ENCODE peak calls at places on chromosomes 5 and 9, in five cellular contexts. One of them, this sample, is unnamed.

GRCh38 chr5:142821733-142822487 is 51.7 kb downstream of the ARHGAP26 start:
- DNase-seq in A549: peak; percentile 76
- DNase-seq in tibial artery: no peak
- DNase-seq in lower lobe of right lung: no peak
- DNase-seq in ovary: no peak
- DNase-seq in this sample: no peak

GRCh38 chr5:100577506-100577905 is 42.3 kb downstream of the FAM174A start:
- DNase-seq in lower lobe of right lung: no peak
- DNase-seq in A549: no peak
- DNase-seq in tibial artery: no peak
- DNase-seq in ovary: no peak
- DNase-seq in this sample: no peak

GRCh38 chr5:72845889-72846288 is 29.4 kb downstream of the TNPO1 start:
- DNase-seq in A549: no peak
- DNase-seq in lower lobe of right lung: no peak
- DNase-seq in tibial artery: no peak
- DNase-seq in ovary: no peak
- DNase-seq in this sample: no peak

GRCh38 chr5:145991044-145991575 is 54.7 kb downstream of the SH3RF2 start:
- DNase-seq in A549: no peak
- DNase-seq in lower lobe of right lung: no peak
- DNase-seq in ovary: no peak
- DNase-seq in tibial artery: no peak
- DNase-seq in this sample: no peak

GRCh38 chr5:58072202-58072791 is 387.6 kb downstream of the PLK2 start:
- DNase-seq in tibial artery: no peak
- DNase-seq in A549: no peak
- DNase-seq in lower lobe of right lung: no peak
- DNase-seq in ovary: no peak
- DNase-seq in this sample: no peak

GRCh38 chr5:141637266-141637692 is 482 bp downstream of the RELL2 start:
- DNase-seq in ovary: peak; percentile 60
- DNase-seq in A549: peak; percentile 45
- DNase-seq in tibial artery: no peak
- DNase-seq in lower lobe of right lung: no peak
- DNase-seq in this sample: no peak

GRCh38 chr5:26519245-26519644 is 519.1 kb downstream of the CDH9 start:
- DNase-seq in ovary: no peak
- DNase-seq in A549: no peak
- DNase-seq in tibial artery: no peak
- DNase-seq in lower lobe of right lung: no peak
- DNase-seq in this sample: no peak

GRCh38 chr5:143393516-143393915 is 10.0 kb downstream of the NR3C1 start:
- DNase-seq in tibial artery: no peak
- DNase-seq in lower lobe of right lung: no peak
- DNase-seq in ovary: no peak
- DNase-seq in A549: no peak
- DNase-seq in this sample: no peak

GRCh38 chr5:40797273-40798011 is 732 bp downstream of the PRKAA1 start:
- DNase-seq in A549: peak; percentile 58
- DNase-seq in lower lobe of right lung: peak; percentile 85
- DNase-seq in tibial artery: peak; percentile 84
- DNase-seq in ovary: peak; percentile 82
- DNase-seq in this sample: peak; percentile 49

GRCh38 chr9:19372576-19372975 is 7.5 kb downstream of the RPS6 start:
- DNase-seq in lower lobe of right lung: no peak
- DNase-seq in ovary: no peak
- DNase-seq in tibial artery: no peak
- DNase-seq in A549: no peak
- DNase-seq in this sample: no peak

DNA sequence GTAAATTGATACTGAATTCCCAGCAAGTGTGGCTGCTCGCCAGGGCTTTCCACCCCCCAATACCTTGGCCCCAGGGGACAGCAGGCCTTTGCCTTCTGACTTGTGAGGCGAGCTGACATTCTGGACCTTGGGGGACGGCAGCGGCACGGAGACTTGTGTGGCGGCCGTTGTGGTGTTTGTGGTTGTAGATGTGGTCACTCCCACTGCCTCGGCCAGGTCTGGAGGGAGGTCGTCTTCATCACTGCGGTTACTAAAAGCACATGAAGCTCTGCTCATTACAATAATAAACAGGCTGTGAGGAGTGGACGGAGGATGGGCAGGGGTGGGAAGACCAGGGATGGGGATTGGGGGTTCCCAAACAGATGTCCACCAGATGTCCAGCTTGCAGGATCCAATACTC is 27.1 kb upstream of the FRRS1L start:
- DNase-seq in tibial artery: no peak
- DNase-seq in A549: no peak
- DNase-seq in lower lobe of right lung: no peak
- DNase-seq in ovary: no peak
- DNase-seq in this sample: no peak
- H3K4me3 ChIP-seq in tibial artery: no peak overlapping the region
- H3K4me3 ChIP-seq in A549: no peak overlapping the region
- H3K4me3 ChIP-seq in lower lobe of right lung: no peak overlapping the region
- H3K4me3 ChIP-seq in ovary: no peak overlapping the region
- H3K4me3 ChIP-seq in this sample: no peak overlapping the region

GRCh38 chr5:148125641-148126040 is 42.7 kb upstream of the SPINK14 start:
- DNase-seq in tibial artery: no peak
- DNase-seq in lower lobe of right lung: no peak
- DNase-seq in ovary: no peak
- DNase-seq in A549: no peak
- DNase-seq in this sample: no peak
- TF ChIP-seq CTCF in tibial artery: no peak
- TF ChIP-seq CTCF in lower lobe of right lung: no peak
- TF ChIP-seq CTCF in ovary: no peak
- TF ChIP-seq CTCF in A549: no peak
- TF ChIP-seq CTCF in this sample: no peak

GRCh38 chr5:135319458-135319857 is 79.6 kb downstream of the MACROH2A1 start:
- DNase-seq in A549: no peak
- DNase-seq in tibial artery: peak; percentile 33
- DNase-seq in lower lobe of right lung: no peak
- DNase-seq in ovary: no peak
- DNase-seq in this sample: peak; percentile 12
- H3K4me3 ChIP-seq in A549: no peak overlapping the region
- H3K4me3 ChIP-seq in tibial artery: no peak overlapping the region
- H3K4me3 ChIP-seq in lower lobe of right lung: no peak overlapping the region
- H3K4me3 ChIP-seq in ovary: no peak overlapping the region
- H3K4me3 ChIP-seq in this sample: no peak overlapping the region

GRCh38 chr9:4994166-4994890 is 9.3 kb downstream of the JAK2 start:
- DNase-seq in ovary: no peak
- DNase-seq in A549: no peak
- DNase-seq in tibial artery: no peak
- DNase-seq in lower lobe of right lung: no peak
- DNase-seq in this sample: no peak
- TF ChIP-seq CTCF in ovary: no peak
- TF ChIP-seq CTCF in A549: no peak
- TF ChIP-seq CTCF in tibial artery: no peak
- TF ChIP-seq CTCF in lower lobe of right lung: no peak
- TF ChIP-seq CTCF in this sample: no peak

GRCh38 chr9:136107155-136107952 is 11.3 kb downstream of the TMEM250 start:
- DNase-seq in ovary: no peak
- DNase-seq in tibial artery: no peak
- DNase-seq in A549: no peak
- DNase-seq in lower lobe of right lung: peak; percentile 72
- DNase-seq in this sample: no peak
- H3K4me3 ChIP-seq in ovary: no peak overlapping the region
- H3K4me3 ChIP-seq in tibial artery: no peak overlapping the region
- H3K4me3 ChIP-seq in A549: no peak overlapping the region
- H3K4me3 ChIP-seq in lower lobe of right lung: peak overlapping the region; percentile 14
- H3K4me3 ChIP-seq in this sample: no peak overlapping the region

DNA sequence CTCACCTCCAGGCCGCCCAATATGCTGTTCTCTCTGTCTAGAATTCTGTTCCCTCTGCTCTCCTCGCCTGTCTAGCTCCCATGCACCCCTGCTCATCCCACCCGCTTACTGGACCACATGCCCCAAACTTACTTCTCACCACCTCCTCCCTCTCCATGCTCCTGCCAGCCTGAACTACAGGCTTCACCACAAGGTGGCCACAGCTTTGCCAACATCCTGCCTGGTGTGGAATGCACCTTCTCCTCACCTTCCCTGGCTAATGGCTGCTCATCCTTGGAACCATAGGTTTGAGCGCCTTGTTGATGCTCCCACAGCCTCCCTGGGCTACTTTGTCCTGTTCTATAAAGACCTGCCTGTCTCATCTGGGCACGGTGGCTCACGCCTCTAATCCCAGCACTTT is 9.6 kb downstream of the LAMC3 start:
- DNase-seq in ovary: no peak
- DNase-seq in lower lobe of right lung: no peak
- DNase-seq in tibial artery: no peak
- DNase-seq in A549: no peak
- DNase-seq in this sample: no peak
- TF ChIP-seq CTCF in ovary: no peak
- TF ChIP-seq CTCF in lower lobe of right lung: no peak
- TF ChIP-seq CTCF in tibial artery: no peak
- TF ChIP-seq CTCF in A549: no peak
- TF ChIP-seq CTCF in this sample: peak; percentile 25

GRCh38 chr5:148090780-148091221 is 27.0 kb downstream of the SPINK5 start:
- DNase-seq in A549: no peak
- DNase-seq in lower lobe of right lung: no peak
- DNase-seq in tibial artery: no peak
- DNase-seq in ovary: no peak
- DNase-seq in this sample: no peak
- H3K4me3 ChIP-seq in A549: no peak overlapping the region
- H3K4me3 ChIP-seq in lower lobe of right lung: no peak overlapping the region
- H3K4me3 ChIP-seq in tibial artery: no peak overlapping the region
- H3K4me3 ChIP-seq in ovary: no peak overlapping the region
- H3K4me3 ChIP-seq in this sample: no peak overlapping the region

GRCh38 chr9:134983094-134983493 is 65.4 kb upstream of the FCN1 start:
- DNase-seq in ovary: no peak
- DNase-seq in lower lobe of right lung: peak; percentile 73
- DNase-seq in tibial artery: peak; percentile 57
- DNase-seq in A549: no peak
- DNase-seq in this sample: no peak
- TF ChIP-seq CTCF in ovary: no peak
- TF ChIP-seq CTCF in lower lobe of right lung: peak; percentile 53
- TF ChIP-seq CTCF in tibial artery: peak; percentile 22
- TF ChIP-seq CTCF in A549: no peak
- TF ChIP-seq CTCF in this sample: no peak